ENCODE peak calls at places on chromosomes 7 and 10, in nine cellular contexts. Z is psoas muscle, P is AG08395, B is prostate gland, Y is HEK293T, X is NCI-H2029, G is keratinocyte, N is GM20000, I is sciatic nerve. E is an unnamed sample.

GRCh38 chr7:103636153-103636552 is 190.1 kb upstream of the SLC26A5 start:
- DNase-seq in Z (no peak), P (no peak), B (no peak), Y (no peak), X (no peak), G (no peak), N (no peak), I (no peak), E (no peak)

GRCh38 chr7:94507962-94508361 is 1.6 kb upstream of the CASD1 start:
- DNase-seq in Z (no peak), P (no peak), B (no peak), Y (no peak), X (no peak), G (no peak), N (no peak), I (no peak), E (no peak)

GRCh38 chr10:31263903-31264302 is 55.1 kb upstream of the ZEB1 start:
- DNase-seq in Z (no peak), P (no peak), B (no peak), Y (no peak), X (no peak), G (no peak), N (no peak), I (no peak), E (no peak)

GRCh38 chr7:30924624-30925023 is 13.0 kb downstream of the AQP1 start:
- DNase-seq in Z (no peak), P (no peak), B (no peak), Y (no peak), X (no peak), G (no peak), N (no peak), I (peak; percentile 42), E (peak; percentile 8)

GRCh38 chr10:77236700-77237099 is 400.9 kb downstream of the KCNMA1 start:
- DNase-seq in Z (no peak), P (no peak), B (no peak), Y (no peak), X (no peak), G (no peak), N (no peak), I (no peak), E (no peak)

GRCh38 chr10:59851864-59852263 is 54.5 kb downstream of the CCDC6 start:
- DNase-seq in Z (no peak), P (no peak), B (no peak), Y (no peak), X (no peak), G (no peak), N (no peak), I (no peak), E (no peak)

GRCh38 chr10:103982639-103983038 is 15.7 kb downstream of the SLK start:
- DNase-seq in Z (no peak), P (no peak), B (no peak), Y (peak; percentile 36), X (no peak), G (no peak), N (no peak), I (no peak), E (peak; percentile 72)

GRCh38 chr7:95794917-95795515 is 22.7 kb downstream of the DYNC1I1 start:
- DNase-seq in Z (no peak), P (peak; percentile 7), B (no peak), Y (peak; percentile 43), X (no peak), G (no peak), N (no peak), I (no peak), E (peak; percentile 44)

GRCh38 chr10:103188853-103189252 is 4.2 kb downstream of the NT5C2 start:
- DNase-seq in Z (no peak), P (no peak), B (no peak), Y (peak; percentile 42), X (no peak), G (no peak), N (no peak), I (no peak), E (no peak)

GRCh38 chr10:30141366-30141886 is 82.0 kb upstream of the JCAD start:
- DNase-seq in Z (no peak), P (no peak), B (no peak), Y (no peak), X (no peak), G (no peak), N (no peak), I (no peak), E (no peak)

GRCh38 chr7:85749715-85750453 is 563.0 kb upstream of the SEMA3D start:
- DNase-seq in Z (no peak), P (no peak), B (no peak), Y (no peak), X (no peak), G (no peak), N (no peak), I (no peak), E (peak; percentile 74)

GRCh38 chr7:84236398-84236797 is 41.8 kb upstream of the SEMA3A start:
- DNase-seq in Z (no peak), P (peak; percentile 14), B (no peak), Y (no peak), X (no peak), G (no peak), N (no peak), I (no peak), E (no peak)

GRCh38 chr7:45421096-45421495 is 153.1 kb upstream of the ADCY1 start:
- DNase-seq in Z (no peak), P (peak; percentile 49), B (no peak), Y (no peak), X (no peak), G (no peak), N (no peak), I (no peak), E (no peak)

GRCh38 chr10:16386855-16387254 is 50.0 kb upstream of the PTER start:
- DNase-seq in Z (no peak), P (no peak), B (no peak), Y (no peak), X (no peak), G (no peak), N (no peak), I (no peak), E (peak; percentile 84)

GRCh38 chr10:3172081-3172445 is 519 bp downstream of the PITRM1 start:
- DNase-seq in Z (no peak), P (peak; percentile 39), B (no peak), Y (no peak), X (no peak), G (no peak), N (no peak), I (no peak), E (no peak)